ENCODE peak calls at places on chromosomes 11 and 22, in seven cellular contexts. X is foreskin keratinocyte, K is right cardiac atrium, Y is brain microvascular endothelial cell, Q is neuronal stem cell, G is adrenal gland, T is RWPE1. R is an unnamed sample.
A peak's percentile ranks its signal among the peaks of the same experiment; 100 is the strongest.

GRCh38 chr11:125214466-125215204 is 50.1 kb downstream of the PKNOX2 start:
- DNase-seq in X (no peak), K (peak; percentile 85), Y (no peak), Q (peak; percentile 51), G (no peak), T (no peak), R (no peak)

GRCh38 chr11:32391965-32392553 is 43.3 kb downstream of the WT1 start:
- DNase-seq in X (no peak), K (no peak), Y (peak; percentile 35), Q (no peak), G (no peak), T (no peak), R (no peak)

GRCh38 chr11:22273781-22274180 is 64.4 kb upstream of the SLC17A6 start:
- DNase-seq in X (no peak), K (no peak), Y (no peak), Q (no peak), G (no peak), T (no peak), R (no peak)

GRCh38 chr22:32823024-32823730 is 21.7 kb downstream of the TIMP3 start:
- DNase-seq in X (no peak), K (no peak), Y (no peak), Q (no peak), G (no peak), T (no peak), R (peak; percentile 67)

GRCh38 chr22:43570531-43571144 is 158.8 kb downstream of the MPPED1 start:
- DNase-seq in X (no peak), K (no peak), Y (no peak), Q (no peak), G (no peak), T (no peak), R (no peak)

GRCh38 chr11:34205326-34206035 is 100.1 kb downstream of the NAT10 start:
- DNase-seq in X (no peak), K (no peak), Y (no peak), Q (no peak), G (no peak), T (no peak), R (no peak)

GRCh38 chr22:28921585-28921879 is 38.2 kb downstream of the ZNRF3 start:
- DNase-seq in X (no peak), K (no peak), Y (no peak), Q (no peak), G (no peak), T (no peak), R (no peak)

GRCh38 chr11:119371067-119371601 is 10.4 kb downstream of the USP2 start:
- DNase-seq in X (no peak), K (no peak), Y (no peak), Q (no peak), G (peak; percentile 22), T (no peak), R (no peak)

GRCh38 chr11:19557720-19558140 is 154.9 kb upstream of the NAV2 start:
- DNase-seq in X (peak; percentile 28), K (peak; percentile 93), Y (peak; percentile 68), Q (peak; percentile 77), G (peak; percentile 82), T (peak; percentile 56), R (peak; percentile 81)

GRCh38 chr11:27471067-27471587 is 1.5 kb downstream of the LGR4 start:
- DNase-seq in X (peak; percentile 53), K (no peak), Y (no peak), Q (no peak), G (no peak), T (no peak), R (no peak)

GRCh38 chr11:33347490-33348125 is 90.4 kb downstream of the HIPK3 start:
- DNase-seq in X (no peak), K (no peak), Y (no peak), Q (no peak), G (no peak), T (no peak), R (no peak)

GRCh38 chr11:76314741-76315090 is 66.2 kb downstream of the THAP12 start:
- DNase-seq in X (peak; percentile 68), K (no peak), Y (peak; percentile 25), Q (no peak), G (no peak), T (no peak), R (no peak)

GRCh38 chr11:118264568-118265470 is 722 bp upstream of the MPZL2 start:
- DNase-seq in X (no peak), K (no peak), Y (no peak), Q (no peak), G (no peak), T (no peak), R (no peak)

GRCh38 chr11:58495906-58496305 is 12.0 kb downstream of the OR5B21 start:
- DNase-seq in X (no peak), K (no peak), Y (no peak), Q (no peak), G (no peak), T (no peak), R (no peak)

GRCh38 chr11:102810943-102811528 is 13.1 kb upstream of the MMP1 start:
- DNase-seq in X (peak; percentile 52), K (no peak), Y (peak; percentile 18), Q (no peak), G (no peak), T (no peak), R (no peak)

GRCh38 chr11:74322667-74323066 is 11.2 kb upstream of the P4HA3 start:
- DNase-seq in X (no peak), K (peak; percentile 87), Y (no peak), Q (no peak), G (no peak), T (no peak), R (no peak)

GRCh38 chr11:30172158-30172557 is 58.7 kb upstream of the FSHB start:
- DNase-seq in X (no peak), K (no peak), Y (no peak), Q (no peak), G (no peak), T (no peak), R (no peak)

GRCh38 chr11:29282088-29282487 is 734.7 kb downstream of the KCNA4 start:
- DNase-seq in X (peak; percentile 86), K (no peak), Y (peak; percentile 97), Q (no peak), G (peak; percentile 49), T (peak; percentile 83), R (no peak)

GRCh38 chr22:42271906-42272305 is 1.5 kb upstream of the TCF20 start:
- DNase-seq in X (no peak), K (no peak), Y (no peak), Q (no peak), G (no peak), T (no peak), R (no peak)

GRCh38 chr22:26429458-26430238 is 588 bp downstream of the ASPHD2 start:
- DNase-seq in X (no peak), K (no peak), Y (no peak), Q (no peak), G (no peak), T (no peak), R (no peak)

GRCh38 chr11:73229321-73230275 is 11.5 kb downstream of the P2RY2 start:
- DNase-seq in X (no peak), K (peak; percentile 67), Y (no peak), Q (no peak), G (no peak), T (no peak), R (no peak)

GRCh38 chr11:86999859-87000753 is 37.6 kb upstream of the TMEM135 start:
- DNase-seq in X (no peak), K (no peak), Y (peak; percentile 22), Q (no peak), G (no peak), T (no peak), R (peak; percentile 20)

GRCh38 chr22:18974477-18975180 is 38.5 kb upstream of the PRODH start:
- DNase-seq in X (no peak), K (no peak), Y (no peak), Q (no peak), G (no peak), T (no peak), R (peak; percentile 30)

GRCh38 chr11:128476031-128476430 is 111.3 kb downstream of the ETS1 start:
- DNase-seq in X (no peak), K (no peak), Y (no peak), Q (no peak), G (no peak), T (no peak), R (no peak)

GRCh38 chr11:91717169-91717568 is 507.4 kb upstream of the FAT3 start:
- DNase-seq in X (no peak), K (no peak), Y (no peak), Q (no peak), G (no peak), T (no peak), R (no peak)

GRCh38 chr11:44517541-44517940 is 47.9 kb upstream of the CD82 start:
- DNase-seq in X (no peak), K (no peak), Y (no peak), Q (no peak), G (no peak), T (no peak), R (no peak)
- H3K27ac ChIP-seq in X (no peak overlapping the region), K (no peak overlapping the region), Y (no peak overlapping the region), Q (no peak overlapping the region), G (no peak overlapping the region), T (no peak overlapping the region), R (no peak overlapping the region)

GRCh38 chr11:16981651-16982194 is 32.5 kb downstream of the PLEKHA7 start:
- DNase-seq in X (no peak), K (peak; percentile 79), Y (peak; percentile 41), Q (peak; percentile 76), G (no peak), T (no peak), R (peak; percentile 49)
- H3K27ac ChIP-seq in X (no peak overlapping the region), K (peak overlapping the region; percentile 50), Y (no peak overlapping the region), Q (peak overlapping the region; percentile 93), G (no peak overlapping the region), T (no peak overlapping the region), R (peak overlapping the region; percentile 92)

GRCh38 chr11:10730151-10730550 is 20.9 kb upstream of the CTR9 start:
- DNase-seq in X (no peak), K (no peak), Y (no peak), Q (no peak), G (no peak), T (no peak), R (no peak)

GRCh38 chr11:10731064-10731680 is 19.9 kb upstream of the CTR9 start:
- DNase-seq in X (no peak), K (no peak), Y (no peak), Q (no peak), G (no peak), T (no peak), R (no peak)

GRCh38 chr11:10728154-10728553 is 22.9 kb upstream of the CTR9 start:
- DNase-seq in X (no peak), K (no peak), Y (no peak), Q (no peak), G (no peak), T (no peak), R (no peak)

GRCh38 chr11:10727259-10727851 is 23.7 kb upstream of the CTR9 start:
- DNase-seq in X (no peak), K (no peak), Y (no peak), Q (no peak), G (no peak), T (no peak), R (no peak)

GRCh38 chr11:10728779-10729472 is 22.1 kb upstream of the CTR9 start:
- DNase-seq in X (no peak), K (no peak), Y (no peak), Q (peak; percentile 51), G (no peak), T (no peak), R (no peak)
- H3K27ac ChIP-seq in X (no peak overlapping the region), K (no peak overlapping the region), Y (no peak overlapping the region), Q (no peak overlapping the region), G (no peak overlapping the region), T (no peak overlapping the region), R (no peak overlapping the region)

DNA sequence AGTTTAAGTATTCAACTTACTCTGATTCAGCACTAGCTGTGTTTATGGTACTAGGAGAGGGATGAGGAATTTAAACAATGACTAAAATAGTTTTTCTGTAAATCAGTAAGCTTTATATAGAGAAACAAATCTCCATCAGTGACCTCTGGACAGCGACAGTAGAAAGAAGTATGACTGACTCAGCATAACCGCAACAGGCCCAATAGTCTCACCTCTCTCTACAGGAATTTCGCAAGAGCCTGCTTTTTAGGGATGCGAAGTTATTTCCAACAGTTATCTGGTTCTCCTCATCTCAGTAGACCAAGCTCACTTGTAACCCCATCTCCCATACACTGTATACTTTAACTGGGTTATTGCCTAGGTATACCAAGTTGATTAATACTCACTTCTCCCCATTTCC is 770.5 kb upstream of the CCDC90B start:
- DNase-seq in X (no peak), K (no peak), Y (no peak), Q (no peak), G (no peak), T (no peak), R (no peak)
- H3K27ac ChIP-seq in X (no peak overlapping the region), K (no peak overlapping the region), Y (no peak overlapping the region), Q (no peak overlapping the region), G (no peak overlapping the region), T (no peak overlapping the region), R (no peak overlapping the region)